ENCODE peak calls at places on chromosome 17, in ten cellular contexts. One of them, this sample, is unnamed.

GRCh38 chr17:16953841-16954240 is 18.1 kb downstream of the TNFRSF13B start:
- DNase-seq in CD8-positive, alpha-beta T cell: no peak
- DNase-seq in heart right ventricle: no peak
- DNase-seq in colonic mucosa: no peak
- DNase-seq in mesenchymal stem cell: no peak
- DNase-seq in uterus: no peak
- DNase-seq in lung: no peak
- DNase-seq in right cardiac atrium: no peak
- DNase-seq in lower lobe of right lung: no peak
- DNase-seq in ovary: no peak
- DNase-seq in this sample: no peak

GRCh38 chr17:8791910-8792270 is 7.3 kb downstream of the MFSD6L start:
- DNase-seq in CD8-positive, alpha-beta T cell: no peak
- DNase-seq in mesenchymal stem cell: peak; percentile 52
- DNase-seq in lower lobe of right lung: no peak
- DNase-seq in heart right ventricle: no peak
- DNase-seq in right cardiac atrium: no peak
- DNase-seq in lung: no peak
- DNase-seq in ovary: no peak
- DNase-seq in colonic mucosa: no peak
- DNase-seq in uterus: no peak
- DNase-seq in this sample: no peak

GRCh38 chr17:8828517-8828875 is 29.3 kb upstream of the MFSD6L start:
- DNase-seq in colonic mucosa: no peak
- DNase-seq in lower lobe of right lung: no peak
- DNase-seq in CD8-positive, alpha-beta T cell: no peak
- DNase-seq in mesenchymal stem cell: no peak
- DNase-seq in heart right ventricle: no peak
- DNase-seq in right cardiac atrium: peak; percentile 49
- DNase-seq in uterus: no peak
- DNase-seq in lung: no peak
- DNase-seq in ovary: no peak
- DNase-seq in this sample: no peak

GRCh38 chr17:4389079-4389478 is 22.6 kb upstream of the UBE2G1 start:
- DNase-seq in colonic mucosa: no peak
- DNase-seq in mesenchymal stem cell: no peak
- DNase-seq in ovary: no peak
- DNase-seq in lung: no peak
- DNase-seq in CD8-positive, alpha-beta T cell: no peak
- DNase-seq in right cardiac atrium: no peak
- DNase-seq in lower lobe of right lung: no peak
- DNase-seq in heart right ventricle: no peak
- DNase-seq in uterus: no peak
- DNase-seq in this sample: no peak

GRCh38 chr17:43791589-43791988 is 11.4 kb downstream of the CFAP97D1 start:
- DNase-seq in lower lobe of right lung: no peak
- DNase-seq in heart right ventricle: no peak
- DNase-seq in ovary: no peak
- DNase-seq in colonic mucosa: no peak
- DNase-seq in lung: no peak
- DNase-seq in CD8-positive, alpha-beta T cell: no peak
- DNase-seq in uterus: no peak
- DNase-seq in mesenchymal stem cell: peak; percentile 55
- DNase-seq in right cardiac atrium: no peak
- DNase-seq in this sample: no peak

GRCh38 chr17:8611135-8611534 is 19.4 kb downstream of the MYH10 start:
- DNase-seq in colonic mucosa: no peak
- DNase-seq in heart right ventricle: no peak
- DNase-seq in right cardiac atrium: no peak
- DNase-seq in lower lobe of right lung: no peak
- DNase-seq in lung: no peak
- DNase-seq in mesenchymal stem cell: peak; percentile 36
- DNase-seq in uterus: no peak
- DNase-seq in ovary: no peak
- DNase-seq in CD8-positive, alpha-beta T cell: no peak
- DNase-seq in this sample: no peak

GRCh38 chr17:9115446-9116265 is 94.3 kb downstream of the NTN1 start:
- DNase-seq in mesenchymal stem cell: peak; percentile 51
- DNase-seq in right cardiac atrium: peak; percentile 82
- DNase-seq in lower lobe of right lung: no peak
- DNase-seq in CD8-positive, alpha-beta T cell: peak; percentile 47
- DNase-seq in lung: no peak
- DNase-seq in heart right ventricle: peak; percentile 70
- DNase-seq in uterus: peak; percentile 86
- DNase-seq in ovary: no peak
- DNase-seq in colonic mucosa: peak; percentile 54
- DNase-seq in this sample: peak; percentile 48

GRCh38 chr17:74163271-74163821 is 40.1 kb upstream of the RPL38 start:
- DNase-seq in right cardiac atrium: no peak
- DNase-seq in lung: no peak
- DNase-seq in colonic mucosa: no peak
- DNase-seq in mesenchymal stem cell: no peak
- DNase-seq in uterus: no peak
- DNase-seq in CD8-positive, alpha-beta T cell: no peak
- DNase-seq in ovary: no peak
- DNase-seq in lower lobe of right lung: no peak
- DNase-seq in heart right ventricle: no peak
- DNase-seq in this sample: no peak

GRCh38 chr17:7336240-7337175 is at the start of gene ACAP1:
- DNase-seq in mesenchymal stem cell: no peak
- DNase-seq in ovary: no peak
- DNase-seq in uterus: no peak
- DNase-seq in heart right ventricle: no peak
- DNase-seq in right cardiac atrium: peak; percentile 83
- DNase-seq in CD8-positive, alpha-beta T cell: peak; percentile 91
- DNase-seq in lower lobe of right lung: peak; percentile 71
- DNase-seq in colonic mucosa: peak; percentile 65
- DNase-seq in lung: no peak
- DNase-seq in this sample: peak; percentile 81

GRCh38 chr17:63344383-63344782 is 101.7 kb downstream of the CYB561 start:
- DNase-seq in right cardiac atrium: no peak
- DNase-seq in ovary: no peak
- DNase-seq in colonic mucosa: no peak
- DNase-seq in CD8-positive, alpha-beta T cell: no peak
- DNase-seq in uterus: no peak
- DNase-seq in lung: no peak
- DNase-seq in heart right ventricle: no peak
- DNase-seq in lower lobe of right lung: no peak
- DNase-seq in mesenchymal stem cell: no peak
- DNase-seq in this sample: no peak

GRCh38 chr17:10041916-10042588 is 137.0 kb upstream of the RCVRN start:
- DNase-seq in ovary: no peak
- DNase-seq in heart right ventricle: no peak
- DNase-seq in colonic mucosa: no peak
- DNase-seq in CD8-positive, alpha-beta T cell: no peak
- DNase-seq in lower lobe of right lung: no peak
- DNase-seq in right cardiac atrium: no peak
- DNase-seq in lung: no peak
- DNase-seq in mesenchymal stem cell: no peak
- DNase-seq in uterus: no peak
- DNase-seq in this sample: no peak

GRCh38 chr17:69783865-69784264 is 291.2 kb upstream of the KCNJ16 start:
- DNase-seq in mesenchymal stem cell: no peak
- DNase-seq in ovary: no peak
- DNase-seq in lung: no peak
- DNase-seq in uterus: no peak
- DNase-seq in CD8-positive, alpha-beta T cell: no peak
- DNase-seq in right cardiac atrium: no peak
- DNase-seq in lower lobe of right lung: no peak
- DNase-seq in heart right ventricle: no peak
- DNase-seq in colonic mucosa: no peak
- DNase-seq in this sample: no peak
- H3K9me3 ChIP-seq in mesenchymal stem cell: peaks cover 6% of the 10 kb centered on the region
- H3K9me3 ChIP-seq in ovary: no peaks in the 10 kb centered on the region
- H3K9me3 ChIP-seq in lung: peaks cover under 1% of the 10 kb centered on the region
- H3K9me3 ChIP-seq in uterus: no peaks in the 10 kb centered on the region
- H3K9me3 ChIP-seq in CD8-positive, alpha-beta T cell: no peaks in the 10 kb centered on the region
- H3K9me3 ChIP-seq in right cardiac atrium: no peaks in the 10 kb centered on the region
- H3K9me3 ChIP-seq in lower lobe of right lung: no peaks in the 10 kb centered on the region
- H3K9me3 ChIP-seq in heart right ventricle: no peaks in the 10 kb centered on the region
- H3K9me3 ChIP-seq in colonic mucosa: no peaks in the 10 kb centered on the region
- H3K9me3 ChIP-seq in this sample: no peaks in the 10 kb centered on the region

GRCh38 chr17:45113424-45113754 is 18.9 kb downstream of the PLCD3 start:
- DNase-seq in uterus: no peak
- DNase-seq in lower lobe of right lung: no peak
- DNase-seq in colonic mucosa: no peak
- DNase-seq in ovary: no peak
- DNase-seq in heart right ventricle: no peak
- DNase-seq in CD8-positive, alpha-beta T cell: peak; percentile 3
- DNase-seq in mesenchymal stem cell: no peak
- DNase-seq in right cardiac atrium: no peak
- DNase-seq in lung: no peak
- DNase-seq in this sample: no peak

GRCh38 chr17:45115015-45115625 is 17.2 kb downstream of the PLCD3 start:
- DNase-seq in colonic mucosa: no peak
- DNase-seq in lower lobe of right lung: no peak
- DNase-seq in heart right ventricle: no peak
- DNase-seq in mesenchymal stem cell: no peak
- DNase-seq in CD8-positive, alpha-beta T cell: peak; percentile 15
- DNase-seq in right cardiac atrium: no peak
- DNase-seq in ovary: no peak
- DNase-seq in lung: no peak
- DNase-seq in uterus: no peak
- DNase-seq in this sample: no peak

GRCh38 chr17:45115871-45116270 is 16.4 kb downstream of the PLCD3 start:
- DNase-seq in ovary: no peak
- DNase-seq in right cardiac atrium: no peak
- DNase-seq in mesenchymal stem cell: no peak
- DNase-seq in lung: no peak
- DNase-seq in lower lobe of right lung: no peak
- DNase-seq in heart right ventricle: no peak
- DNase-seq in uterus: no peak
- DNase-seq in colonic mucosa: no peak
- DNase-seq in CD8-positive, alpha-beta T cell: no peak
- DNase-seq in this sample: no peak

GRCh38 chr17:45112559-45113423 is 19.5 kb downstream of the PLCD3 start:
- DNase-seq in colonic mucosa: no peak
- DNase-seq in lung: no peak
- DNase-seq in ovary: no peak
- DNase-seq in CD8-positive, alpha-beta T cell: peak; percentile 18
- DNase-seq in right cardiac atrium: no peak
- DNase-seq in uterus: no peak
- DNase-seq in heart right ventricle: no peak
- DNase-seq in lower lobe of right lung: no peak
- DNase-seq in mesenchymal stem cell: no peak
- DNase-seq in this sample: no peak

DNA sequence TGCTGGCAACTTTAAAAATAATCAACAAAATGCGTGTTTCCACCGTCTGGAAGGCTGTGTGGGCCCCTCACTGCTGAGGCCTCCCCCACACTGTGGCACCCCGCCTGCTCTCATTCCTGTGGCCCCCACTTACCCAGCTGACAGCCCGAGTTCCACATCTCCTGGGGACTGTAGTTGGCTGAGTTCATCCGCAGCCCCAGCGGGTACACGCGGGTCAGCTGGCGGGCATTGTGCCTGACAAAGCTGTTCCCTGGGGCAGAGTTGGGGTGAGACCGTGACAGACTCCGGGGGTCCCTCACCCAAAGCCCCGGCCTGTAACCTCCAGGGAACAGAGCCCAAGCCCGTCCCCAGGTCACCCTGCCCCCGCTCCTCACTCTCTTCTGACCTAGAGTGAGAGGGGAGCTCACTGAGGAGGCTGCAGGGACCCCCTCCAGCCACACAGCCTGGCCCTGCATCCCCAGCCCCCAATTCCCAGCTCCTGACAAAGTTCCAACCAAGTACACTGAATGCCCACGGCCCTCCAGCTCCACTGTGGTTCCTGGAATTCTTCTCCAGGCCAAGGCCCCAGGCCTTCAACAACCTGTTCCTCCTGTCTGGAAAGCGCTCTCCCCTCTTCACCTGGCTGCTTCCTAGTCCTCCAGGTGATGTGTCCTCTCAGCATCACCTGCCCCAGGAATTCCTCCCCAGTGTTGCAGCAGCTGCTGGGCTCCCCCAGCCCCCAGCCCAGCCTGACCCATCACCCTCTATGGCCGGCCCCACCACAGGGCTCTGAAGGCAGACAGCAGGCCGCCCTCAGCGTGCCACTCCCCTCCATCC is 18.0 kb downstream of the PLCD3 start:
- DNase-seq in CD8-positive, alpha-beta T cell: peak; percentile 6
- DNase-seq in lower lobe of right lung: no peak
- DNase-seq in right cardiac atrium: no peak
- DNase-seq in uterus: no peak
- DNase-seq in lung: no peak
- DNase-seq in ovary: no peak
- DNase-seq in heart right ventricle: no peak
- DNase-seq in colonic mucosa: no peak
- DNase-seq in mesenchymal stem cell: no peak
- DNase-seq in this sample: no peak
- H3K27ac ChIP-seq in CD8-positive, alpha-beta T cell: no peak overlapping the region
- H3K27ac ChIP-seq in lower lobe of right lung: no peak overlapping the region
- H3K27ac ChIP-seq in right cardiac atrium: no peak overlapping the region
- H3K27ac ChIP-seq in uterus: no peak overlapping the region
- H3K27ac ChIP-seq in lung: no peak overlapping the region
- H3K27ac ChIP-seq in ovary: no peak overlapping the region
- H3K27ac ChIP-seq in heart right ventricle: no peak overlapping the region
- H3K27ac ChIP-seq in colonic mucosa: no peak overlapping the region
- H3K27ac ChIP-seq in mesenchymal stem cell: no peak overlapping the region
- H3K27ac ChIP-seq in this sample: no peak overlapping the region

DNA sequence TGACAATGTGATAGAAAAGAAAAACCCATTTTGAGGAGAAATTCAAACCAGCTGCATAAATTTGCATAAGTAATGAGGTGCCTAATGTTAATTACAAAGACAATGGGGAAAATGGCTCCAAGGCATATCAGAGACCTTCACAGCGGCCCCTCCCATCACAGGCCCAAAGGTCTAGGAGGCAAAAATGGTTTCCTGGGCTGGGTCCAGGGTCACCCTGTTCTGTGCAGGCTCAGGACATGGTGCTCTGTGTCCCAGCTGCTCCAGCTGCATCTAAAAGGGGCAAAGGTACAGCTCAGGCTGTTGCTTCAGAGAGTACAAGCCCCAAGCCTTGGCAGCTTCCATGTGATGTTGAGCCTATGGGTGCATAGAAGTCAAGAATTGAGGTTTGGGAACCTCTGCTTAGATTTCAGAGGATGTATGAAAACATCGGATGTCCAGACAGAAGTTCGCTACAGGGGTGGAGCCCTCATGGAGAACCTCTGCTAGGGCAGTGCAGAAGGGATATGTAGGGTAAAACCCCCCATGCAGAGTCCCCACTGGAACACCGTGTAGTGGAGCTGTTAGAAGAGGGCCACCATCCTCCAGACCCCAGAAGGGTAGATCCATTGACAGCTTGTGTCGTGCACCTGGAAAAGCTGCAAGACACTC is 40.6 kb downstream of the IKZF3 start:
- DNase-seq in lower lobe of right lung: no peak
- DNase-seq in right cardiac atrium: no peak
- DNase-seq in lung: no peak
- DNase-seq in colonic mucosa: no peak
- DNase-seq in ovary: no peak
- DNase-seq in uterus: no peak
- DNase-seq in CD8-positive, alpha-beta T cell: no peak
- DNase-seq in heart right ventricle: no peak
- DNase-seq in mesenchymal stem cell: no peak
- DNase-seq in this sample: no peak
- H3K9me3 ChIP-seq in lower lobe of right lung: peaks cover 5% of the 10 kb centered on the region
- H3K9me3 ChIP-seq in right cardiac atrium: peaks cover 4% of the 10 kb centered on the region
- H3K9me3 ChIP-seq in lung: peaks cover 7% of the 10 kb centered on the region
- H3K9me3 ChIP-seq in colonic mucosa: no peaks in the 10 kb centered on the region
- H3K9me3 ChIP-seq in ovary: no peaks in the 10 kb centered on the region
- H3K9me3 ChIP-seq in uterus: no peaks in the 10 kb centered on the region
- H3K9me3 ChIP-seq in CD8-positive, alpha-beta T cell: peaks cover 7% of the 10 kb centered on the region
- H3K9me3 ChIP-seq in heart right ventricle: peaks cover 5% of the 10 kb centered on the region
- H3K9me3 ChIP-seq in mesenchymal stem cell: peaks cover 13% of the 10 kb centered on the region
- H3K9me3 ChIP-seq in this sample: no peaks in the 10 kb centered on the region

GRCh38 chr17:18159551-18160120 is 24.0 kb upstream of the ALKBH5 start:
- DNase-seq in colonic mucosa: no peak
- DNase-seq in uterus: no peak
- DNase-seq in mesenchymal stem cell: peak; percentile 35
- DNase-seq in right cardiac atrium: no peak
- DNase-seq in CD8-positive, alpha-beta T cell: no peak
- DNase-seq in heart right ventricle: no peak
- DNase-seq in lung: no peak
- DNase-seq in lower lobe of right lung: no peak
- DNase-seq in ovary: no peak
- DNase-seq in this sample: no peak
- H3K27ac ChIP-seq in colonic mucosa: no peak overlapping the region
- H3K27ac ChIP-seq in uterus: no peak overlapping the region
- H3K27ac ChIP-seq in mesenchymal stem cell: no peak overlapping the region
- H3K27ac ChIP-seq in right cardiac atrium: no peak overlapping the region
- H3K27ac ChIP-seq in CD8-positive, alpha-beta T cell: no peak overlapping the region
- H3K27ac ChIP-seq in heart right ventricle: peak overlapping the region; percentile 1
- H3K27ac ChIP-seq in lung: no peak overlapping the region
- H3K27ac ChIP-seq in lower lobe of right lung: no peak overlapping the region
- H3K27ac ChIP-seq in ovary: no peak overlapping the region
- H3K27ac ChIP-seq in this sample: no peak overlapping the region